ENCODE peak calls at places on chromosome 1, in ten cellular contexts. R, K, X, J, U, Q, B, H, C and G are unnamed samples.
A peak's percentile ranks its signal among the peaks of the same experiment; 100 is the strongest.

GRCh38 chr1:101073836-101074235 is 48.3 kb upstream of the DPH5 start:
- DNase-seq in R (no peak), K (no peak), X (no peak), J (no peak), U (no peak), Q (no peak), B (no peak), H (no peak), C (no peak), G (no peak)

GRCh38 chr1:204359474-204360255 is at the start of gene PLEKHA6:
- DNase-seq in R (no peak), K (peak; percentile 23), X (peak; percentile 70), J (peak; percentile 67), U (peak; percentile 48), Q (no peak), B (peak; percentile 67), H (no peak), C (peak; percentile 52), G (peak; percentile 24)

GRCh38 chr1:177937931-177938330 is 31.9 kb downstream of the SEC16B start:
- DNase-seq in R (no peak), K (peak; percentile 69), X (no peak), J (peak; percentile 74), U (peak; percentile 68), Q (no peak), B (no peak), H (no peak), C (peak; percentile 69), G (peak; percentile 67)

GRCh38 chr1:157145081-157145480 is 6.9 kb upstream of the ETV3 start:
- DNase-seq in R (no peak), K (no peak), X (no peak), J (no peak), U (no peak), Q (no peak), B (no peak), H (no peak), C (no peak), G (no peak)

GRCh38 chr1:53465023-53465957 is 6.1 kb downstream of the DMRTB1 start:
- DNase-seq in R (no peak), K (no peak), X (no peak), J (no peak), U (no peak), Q (no peak), B (no peak), H (no peak), C (no peak), G (no peak)

GRCh38 chr1:230884646-230885045 is 16.3 kb upstream of the C1orf198 start:
- DNase-seq in R (no peak), K (no peak), X (no peak), J (no peak), U (no peak), Q (no peak), B (no peak), H (no peak), C (no peak), G (no peak)

GRCh38 chr1:119937198-119937597 is 40.9 kb upstream of the ADAM30 start:
- DNase-seq in R (no peak), K (no peak), X (no peak), J (no peak), U (no peak), Q (no peak), B (no peak), H (no peak), C (no peak), G (no peak)

GRCh38 chr1:165524639-165525038 is 19.2 kb upstream of the LRRC52 start:
- DNase-seq in R (no peak), K (no peak), X (no peak), J (no peak), U (no peak), Q (no peak), B (no peak), H (no peak), C (no peak), G (no peak)

GRCh38 chr1:220884109-220884980 is 5.1 kb downstream of the HLX start:
- DNase-seq in R (no peak), K (no peak), X (peak; percentile 38), J (peak; percentile 42), U (no peak), Q (peak; percentile 27), B (peak; percentile 79), H (no peak), C (no peak), G (no peak)

GRCh38 chr1:220880367-220880680 is 1.1 kb downstream of the HLX start:
- DNase-seq in R (no peak), K (peak; percentile 25), X (no peak), J (no peak), U (no peak), Q (peak; percentile 32), B (no peak), H (no peak), C (no peak), G (no peak)

GRCh38 chr1:220879509-220880366 is 495 bp downstream of the HLX start:
- DNase-seq in R (no peak), K (peak; percentile 46), X (peak; percentile 74), J (peak; percentile 45), U (peak; percentile 47), Q (peak; percentile 71), B (peak; percentile 73), H (no peak), C (peak; percentile 44), G (peak; percentile 80)

GRCh38 chr1:220880726-220881506 is 1.7 kb downstream of the HLX start:
- DNase-seq in R (peak; percentile 88), K (peak; percentile 82), X (peak; percentile 68), J (peak; percentile 77), U (peak; percentile 73), Q (peak; percentile 90), B (peak; percentile 58), H (no peak), C (no peak), G (no peak)

DNA sequence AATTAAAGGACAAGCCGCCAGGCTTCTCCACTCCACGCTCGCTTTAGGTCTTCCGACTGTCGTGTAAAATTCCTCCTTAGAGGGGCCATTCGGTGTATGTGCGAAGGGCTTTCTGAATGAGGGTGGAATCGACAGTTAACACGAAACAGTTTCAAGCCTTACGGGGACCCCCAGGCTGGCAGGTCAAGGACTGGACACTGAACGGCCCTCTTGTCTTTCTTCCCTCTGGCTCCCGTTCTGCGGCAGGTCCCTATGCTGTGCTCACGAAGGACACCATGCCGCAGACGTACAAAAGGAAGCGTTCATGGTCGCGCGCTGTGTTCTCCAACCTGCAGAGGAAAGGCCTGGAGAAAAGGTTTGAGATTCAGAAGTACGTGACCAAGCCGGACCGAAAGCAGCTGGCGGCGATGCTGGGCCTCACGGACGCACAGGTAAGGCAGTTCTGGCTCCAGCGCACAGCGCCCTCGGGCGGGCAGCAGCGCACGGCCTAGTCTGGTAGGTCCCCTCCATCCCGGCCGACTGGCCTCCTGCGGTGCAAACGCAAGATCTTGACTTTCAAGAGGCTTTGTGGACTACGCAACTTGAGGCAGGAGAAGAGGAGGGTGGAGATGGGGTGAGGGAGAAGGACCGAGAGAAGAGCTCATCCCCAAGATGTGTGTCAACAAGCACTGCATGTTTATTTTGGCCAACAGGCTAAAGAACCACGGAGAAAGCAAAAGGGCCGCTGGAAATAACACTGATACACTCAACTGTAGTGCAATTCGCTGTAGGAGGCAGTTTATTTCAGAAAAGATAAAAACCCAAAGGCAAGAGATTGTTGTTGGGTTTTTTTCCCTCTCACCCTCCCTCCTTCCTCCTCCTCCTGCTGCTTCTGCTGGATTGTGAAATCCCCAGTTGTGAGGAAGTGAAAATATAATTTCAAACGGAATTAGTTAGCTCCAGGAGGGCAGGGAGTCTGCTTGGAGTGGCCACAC is 3.0 kb downstream of the HLX start:
- DNase-seq in R (peak; percentile 57), K (peak; percentile 84), X (peak; percentile 47), J (peak; percentile 78), U (peak; percentile 80), Q (peak; percentile 60), B (peak; percentile 92), H (no peak), C (peak; percentile 45), G (peak; percentile 49)
- TF ChIP-seq CTCF in R (peak; percentile 15), K (peak; percentile 39), X (peak; percentile 39), J (peak; percentile 18), U (no peak), Q (no peak), B (peak; percentile 84), H (no peak), C (no peak), G (no peak)

DNA sequence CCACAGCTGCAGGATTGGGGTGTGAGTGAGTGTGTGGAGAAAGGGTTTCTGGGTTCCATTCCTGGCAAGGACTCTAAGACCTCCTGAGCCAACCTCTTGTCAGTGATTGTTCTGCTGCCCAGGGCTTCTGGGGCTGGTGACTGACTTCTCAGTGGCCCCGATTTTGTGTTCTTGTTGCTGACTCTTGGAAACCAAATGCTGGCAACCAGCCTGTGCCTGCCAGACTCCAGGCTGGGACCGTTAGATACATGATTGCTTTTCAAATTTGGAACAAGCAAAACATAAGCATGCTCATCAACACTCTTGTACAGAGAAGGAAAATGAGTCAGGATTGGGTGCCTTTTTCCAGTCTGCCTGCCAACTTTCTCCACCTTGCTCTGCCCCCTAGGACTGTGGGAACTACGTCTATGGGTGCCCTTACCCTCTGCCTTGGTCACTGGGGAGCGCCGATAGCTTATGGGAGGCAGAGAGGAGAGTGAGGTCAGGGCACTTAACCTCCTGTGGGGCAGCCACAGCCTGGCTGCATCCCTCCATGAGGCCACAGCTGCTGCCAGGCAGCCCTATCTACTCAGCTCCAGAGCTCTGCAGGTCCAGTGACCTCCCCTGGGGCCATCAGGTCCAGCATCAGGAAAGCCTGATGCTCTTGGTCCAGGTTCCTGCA is 39.3 kb upstream of the EPS8L3 start:
- DNase-seq in R (no peak), K (no peak), X (no peak), J (no peak), U (no peak), Q (no peak), B (no peak), H (no peak), C (no peak), G (no peak)
- H3K4me3 ChIP-seq in R (no peak overlapping the region), K (no peak overlapping the region), X (no peak overlapping the region), J (no peak overlapping the region), U (no peak overlapping the region), Q (no peak overlapping the region), B (no peak overlapping the region), H (no peak overlapping the region), C (no peak overlapping the region), G (no peak overlapping the region)

DNA sequence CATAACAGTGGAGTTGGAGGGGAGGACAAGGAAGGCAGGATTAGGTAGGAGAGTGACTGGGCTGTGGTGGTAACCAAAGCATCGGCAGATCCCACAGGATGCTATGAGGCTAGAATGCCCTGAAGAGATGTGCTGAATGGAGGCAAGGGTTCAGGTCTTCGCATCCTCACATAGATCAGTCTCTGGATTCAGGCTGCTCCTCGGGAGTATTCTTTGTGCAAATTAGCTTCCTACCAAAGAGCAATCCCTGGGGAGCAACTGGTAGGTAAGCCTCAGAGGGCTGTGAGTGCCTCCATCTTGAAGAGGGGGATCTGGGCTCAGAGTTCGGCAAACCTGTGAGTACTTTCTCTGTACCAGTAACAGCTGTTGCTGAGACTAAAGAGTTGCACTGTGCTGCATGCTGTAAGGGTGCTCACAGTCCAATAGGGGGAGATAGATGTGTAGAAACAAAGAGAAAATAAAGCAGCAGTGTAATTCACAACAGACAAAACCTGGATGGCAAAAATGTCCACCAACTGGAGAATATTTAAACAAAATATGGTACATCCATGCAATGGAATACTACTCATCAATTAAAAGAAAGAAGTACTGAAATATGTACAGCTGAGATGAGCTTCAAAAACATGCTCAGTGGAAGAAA is 322.4 kb upstream of the DEPDC1 start:
- DNase-seq in R (no peak), K (peak; percentile 30), X (no peak), J (peak; percentile 39), U (peak; percentile 20), Q (no peak), B (peak; percentile 62), H (no peak), C (peak; percentile 1), G (no peak)
- TF ChIP-seq CTCF in R (peak; percentile 14), K (peak; percentile 49), X (peak; percentile 44), J (peak; percentile 57), U (peak; percentile 47), Q (peak; percentile 40), B (peak; percentile 72), H (peak; percentile 36), C (peak; percentile 28), G (no peak)

DNA sequence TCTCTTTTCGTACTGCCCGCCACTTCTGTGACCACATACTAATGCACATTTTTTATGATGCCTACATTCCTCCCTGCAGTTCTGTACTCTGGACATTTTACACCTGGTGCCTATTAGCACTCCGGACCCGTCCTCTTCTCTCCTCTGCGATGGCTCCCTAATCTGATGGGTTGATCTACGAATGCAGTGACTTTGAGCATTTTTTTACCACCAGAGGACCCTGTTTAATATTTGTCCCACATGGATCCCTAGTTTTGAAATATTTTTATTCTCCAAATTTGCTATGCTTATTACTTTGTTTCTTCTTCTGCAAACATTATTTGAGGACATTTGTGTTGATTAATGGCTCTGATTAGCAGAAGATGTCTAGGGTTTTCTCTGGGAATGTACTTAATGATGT is 5.2 kb downstream of the PPFIA4 start:
- DNase-seq in R (no peak), K (no peak), X (no peak), J (no peak), U (no peak), Q (no peak), B (no peak), H (no peak), C (no peak), G (peak; percentile 30)
- H3K4me3 ChIP-seq in R (no peak overlapping the region), K (no peak overlapping the region), X (no peak overlapping the region), J (no peak overlapping the region), U (no peak overlapping the region), Q (no peak overlapping the region), B (no peak overlapping the region), H (no peak overlapping the region), C (no peak overlapping the region), G (no peak overlapping the region)